ENCODE peak calls at places on chromosomes 7 and 10, in seven cellular contexts. I is endothelial cell, N is fibroblast of villous mesenchyme, C is IMR-90, T is right lobe of liver, X is right atrium auricular region, H is spleen. R is an unnamed sample.
A peak's percentile ranks its signal among the peaks of the same experiment; 100 is the strongest.

GRCh38 chr10:79017882-79018550 is 50.8 kb upstream of the ZMIZ1 start:
- DNase-seq in I (no peak), N (no peak), C (no peak), T (no peak), X (no peak), H (peak; percentile 51), R (no peak)

GRCh38 chr10:90652519-90652918 is 205.3 kb downstream of the HTR7 start:
- DNase-seq in I (no peak), N (peak; percentile 38), C (peak; percentile 20), T (no peak), X (no peak), H (no peak), R (no peak)

GRCh38 chr7:46933596-46933995 is 648.3 kb downstream of the TNS3 start:
- DNase-seq in I (no peak), N (peak; percentile 88), C (no peak), T (no peak), X (no peak), H (no peak), R (no peak)

GRCh38 chr7:142454862-142455261 is 197.0 kb upstream of the PRSS58 start:
- DNase-seq in I (no peak), N (no peak), C (no peak), T (no peak), X (no peak), H (no peak), R (peak; percentile 51)

GRCh38 chr10:5283305-5284158 is 81.2 kb upstream of the UCN3 start:
- DNase-seq in I (peak; percentile 58), N (peak; percentile 64), C (peak; percentile 47), T (peak; percentile 84), X (peak; percentile 78), H (no peak), R (peak; percentile 71)

GRCh38 chr10:44473146-44473545 is 88.2 kb upstream of the CXCL12 start:
- DNase-seq in I (no peak), N (no peak), C (no peak), T (no peak), X (no peak), H (no peak), R (no peak)

GRCh38 chr10:25226775-25227682 is 52.2 kb downstream of the GPR158 start:
- DNase-seq in I (peak; percentile 52), N (peak; percentile 31), C (peak; percentile 22), T (peak; percentile 57), X (no peak), H (no peak), R (peak; percentile 22)

GRCh38 chr10:3526721-3527120 is 258.3 kb downstream of the KLF6 start:
- DNase-seq in I (no peak), N (peak; percentile 84), C (peak; percentile 91), T (no peak), X (no peak), H (no peak), R (no peak)

GRCh38 chr10:30915141-30915540 is 116.5 kb downstream of the ZNF438 start:
- DNase-seq in I (no peak), N (peak; percentile 78), C (peak; percentile 65), T (no peak), X (no peak), H (no peak), R (no peak)

GRCh38 chr7:55081854-55082603 is 63.2 kb downstream of the EGFR start:
- DNase-seq in I (no peak), N (no peak), C (peak; percentile 21), T (no peak), X (no peak), H (no peak), R (no peak)

GRCh38 chr10:65950075-65950474 is 975.8 kb upstream of the LRRTM3 start:
- DNase-seq in I (no peak), N (peak; percentile 3), C (no peak), T (no peak), X (no peak), H (no peak), R (no peak)

GRCh38 chr7:110130669-110131068 is 960.3 kb upstream of the LRRN3 start:
- DNase-seq in I (no peak), N (no peak), C (peak; percentile 5), T (no peak), X (no peak), H (no peak), R (no peak)

GRCh38 chr10:123587110-123587509 is 79.0 kb upstream of the GPR26 start:
- DNase-seq in I (no peak), N (no peak), C (no peak), T (no peak), X (no peak), H (no peak), R (no peak)

GRCh38 chr10:123582084-123582989 is 83.8 kb upstream of the GPR26 start:
- DNase-seq in I (peak; percentile 93), N (peak; percentile 63), C (peak; percentile 45), T (peak; percentile 78), X (peak; percentile 83), H (peak; percentile 88), R (peak; percentile 80)

GRCh38 chr10:123585477-123586445 is 80.4 kb upstream of the GPR26 start:
- DNase-seq in I (no peak), N (no peak), C (no peak), T (no peak), X (no peak), H (no peak), R (no peak)

GRCh38 chr10:123583639-123584418 is 82.3 kb upstream of the GPR26 start:
- DNase-seq in I (peak; percentile 90), N (peak; percentile 56), C (peak; percentile 21), T (peak; percentile 67), X (peak; percentile 87), H (peak; percentile 85), R (peak; percentile 69)

DNA sequence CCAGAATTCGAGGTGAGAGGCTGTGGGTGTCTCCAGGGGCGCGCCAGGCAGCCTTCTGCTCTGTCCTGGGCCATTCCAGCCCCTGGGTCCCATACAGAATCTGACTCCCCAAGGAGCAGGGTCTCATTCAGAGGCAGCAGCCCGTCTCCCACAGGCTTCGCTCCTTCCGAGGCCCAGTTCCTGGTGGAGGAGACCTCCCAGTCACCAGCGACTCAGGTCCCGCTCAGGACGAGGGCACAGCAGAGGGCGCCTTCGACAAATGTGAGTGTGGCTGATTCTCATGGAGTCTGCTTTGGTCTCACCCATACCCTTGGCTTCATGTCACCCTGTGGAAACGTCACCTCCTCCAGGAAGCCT is 81.8 kb upstream of the GPR26 start:
- DNase-seq in I (no peak), N (no peak), C (no peak), T (no peak), X (no peak), H (no peak), R (no peak)
- TF ChIP-seq CTCF in I (no peak), N (no peak), C (no peak), T (no peak), X (no peak), H (no peak), R (no peak)

GRCh38 chr7:80287400-80288174 is 153.0 kb downstream of the GNAI1 start:
- DNase-seq in I (no peak), N (no peak), C (no peak), T (no peak), X (no peak), H (no peak), R (no peak)

GRCh38 chr7:80284848-80285247 is 150.2 kb downstream of the GNAI1 start:
- DNase-seq in I (no peak), N (peak; percentile 97), C (peak; percentile 95), T (no peak), X (no peak), H (no peak), R (no peak)

GRCh38 chr7:80294321-80294720 is 159.7 kb downstream of the GNAI1 start:
- DNase-seq in I (no peak), N (peak; percentile 80), C (peak; percentile 74), T (no peak), X (no peak), H (no peak), R (no peak)

GRCh38 chr7:80286611-80287010 is 152.0 kb downstream of the GNAI1 start:
- DNase-seq in I (no peak), N (no peak), C (no peak), T (no peak), X (no peak), H (no peak), R (no peak)

DNA sequence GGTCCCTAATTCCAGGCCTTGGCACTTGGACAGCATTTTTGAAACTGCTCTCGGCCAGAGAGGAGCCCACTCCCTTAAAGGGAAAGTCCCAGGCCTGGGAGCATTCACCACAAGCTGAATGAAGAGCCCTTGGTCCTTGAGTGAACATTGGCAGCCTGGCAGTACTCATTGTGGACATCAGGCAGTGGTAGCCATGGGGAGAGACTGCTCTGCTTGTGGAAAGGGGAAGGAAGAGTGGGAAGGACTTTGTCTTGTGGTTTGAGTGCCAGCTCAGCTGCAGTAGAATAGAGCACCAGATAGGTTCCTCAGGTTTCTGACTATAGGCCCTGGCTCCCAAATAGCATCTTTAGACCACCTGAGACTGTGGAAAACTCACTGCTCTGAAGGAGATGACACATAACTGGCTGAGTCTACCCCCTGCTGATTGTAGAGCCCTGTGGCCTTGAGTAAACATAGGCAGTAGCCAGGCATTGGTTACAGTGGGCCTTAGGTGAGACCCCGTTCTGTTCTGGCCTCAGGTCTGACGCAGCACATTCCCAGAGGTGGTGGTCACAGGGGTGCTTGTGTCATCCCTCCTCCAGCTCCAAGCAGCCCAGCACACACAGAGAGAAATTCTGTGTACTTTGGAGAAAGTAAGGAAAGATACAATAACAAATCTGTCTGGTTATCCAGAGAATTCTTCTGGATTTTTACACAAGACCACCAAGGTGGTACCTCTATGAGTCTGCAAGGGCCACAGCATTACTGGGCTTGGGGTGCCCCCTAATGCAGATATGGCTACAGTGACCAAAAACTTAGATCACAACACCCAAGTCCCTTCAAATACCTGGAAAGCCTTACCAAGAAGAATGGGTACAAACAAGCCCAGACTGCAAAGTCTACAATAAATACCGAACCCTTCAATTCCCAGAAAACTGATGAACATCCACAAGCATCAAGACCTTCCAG is 153.8 kb downstream of the GNAI1 start:
- DNase-seq in I (peak; percentile 15), N (no peak), C (peak; percentile 84), T (no peak), X (no peak), H (no peak), R (peak; percentile 4)
- TF ChIP-seq CTCF in I (no peak), N (peak; percentile 14), C (peak; percentile 29), T (no peak), X (no peak), H (no peak), R (no peak)

DNA sequence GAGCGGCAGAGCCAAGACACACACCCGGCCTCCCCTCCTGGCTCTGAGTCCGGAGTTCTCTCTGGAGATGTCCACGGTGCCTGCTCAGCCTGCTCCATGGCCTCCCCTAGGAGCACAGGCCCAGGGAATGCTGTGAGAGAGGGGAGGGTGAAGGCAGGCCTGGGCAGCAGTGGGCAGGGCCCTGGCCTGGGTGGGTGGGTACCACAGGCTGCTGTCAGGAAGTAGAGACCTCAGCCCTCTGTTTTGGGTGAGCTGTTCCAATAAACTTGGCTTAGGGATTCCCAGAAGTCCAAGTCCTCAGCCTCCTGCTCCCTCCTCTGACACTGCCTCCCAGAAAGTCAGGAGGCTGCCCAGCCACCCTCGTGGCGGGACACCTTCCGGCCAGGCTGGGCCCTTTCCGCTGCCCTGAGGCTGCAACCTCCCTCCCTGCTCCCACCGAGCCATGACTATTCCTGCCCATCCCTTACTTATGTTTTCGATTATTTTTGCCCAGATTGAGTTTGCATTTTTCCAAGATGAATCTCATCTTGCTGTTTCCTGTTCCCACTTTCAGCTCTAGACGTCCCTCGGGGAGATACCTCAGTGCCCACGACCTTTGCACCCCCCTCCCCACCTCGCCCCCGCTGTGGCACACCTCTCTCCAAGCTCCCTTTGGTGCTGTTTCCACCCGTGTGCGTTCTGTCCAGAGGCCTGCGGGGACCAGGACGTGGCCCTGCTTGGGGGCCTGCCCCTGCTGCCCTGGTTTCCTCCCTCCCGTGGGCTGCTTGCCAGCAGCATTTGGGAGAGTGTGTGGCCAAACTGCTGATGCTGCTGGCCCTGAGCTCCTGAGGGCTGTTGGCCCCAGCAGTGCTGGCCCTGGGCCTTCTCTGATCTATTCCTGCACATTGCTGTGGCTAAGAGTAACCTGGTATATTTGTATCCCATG is 5.8 kb upstream of the POLM start:
- DNase-seq in I (no peak), N (peak; percentile 82), C (peak; percentile 81), T (peak; percentile 89), X (peak; percentile 80), H (peak; percentile 79), R (no peak)
- TF ChIP-seq CTCF in I (no peak), N (no peak), C (no peak), T (no peak), X (no peak), H (no peak), R (no peak)

GRCh38 chr10:114850126-114850525 is 28.5 kb downstream of the FHIP2A start:
- DNase-seq in I (no peak), N (no peak), C (no peak), T (no peak), X (no peak), H (no peak), R (no peak)
- TF ChIP-seq CTCF in I (no peak), N (no peak), C (no peak), T (no peak), X (no peak), H (no peak), R (no peak)

R was measured in activated CD8-positive, alpha-beta T cell treated with anti-CD3 and anti-CD28 coated beads for 36 hours.